ENCODE peak calls at places on chromosomes 5 and 9, in nine cellular contexts. T is CD8-positive, alpha-beta T cell; J is colonic mucosa; H is IMR-90; Q is tibial artery; W is fibroblast of lung; Z is PC-3; A is tibial nerve; I is pancreas. E is an unnamed sample. For H3K4me1, the result is how much of the 10 kb centered on the place peaks cover.

GRCh38 chr5:58056546-58056945 is 403.3 kb downstream of the PLK2 start:
- DNase-seq in T (no peak), J (no peak), H (peak), Q (no peak), W (peak), Z (peak), A (no peak), I (no peak), E (no peak)

GRCh38 chr5:173328896-173329369 is 719 bp upstream of the STC2 start:
- DNase-seq in T (no peak), J (no peak), H (peak), Q (no peak), W (peak), Z (peak), A (no peak), I (peak), E (no peak)

GRCh38 chr5:177129206-177129605 is 4.4 kb upstream of the NSD1 start:
- DNase-seq in T (no peak), J (no peak), H (no peak), Q (no peak), W (no peak), Z (peak), A (no peak), I (no peak), E (peak)

GRCh38 chr5:65721050-65721774 is 697 bp downstream of the SGTB start:
- DNase-seq in T (peak), J (peak), H (peak), Q (peak), W (peak), Z (peak), A (peak), I (peak), E (peak)

GRCh38 chr5:141172381-141173204 is at the start of gene PCDHB7:
- DNase-seq in T (peak), J (no peak), H (peak), Q (no peak), W (peak), Z (no peak), A (no peak), I (no peak), E (no peak)

GRCh38 chr5:168985454-168985853 is 315.5 kb downstream of the SLIT3 start:
- DNase-seq in T (no peak), J (no peak), H (no peak), Q (no peak), W (no peak), Z (no peak), A (no peak), I (no peak), E (no peak)

GRCh38 chr9:132513416-132513815 is 69.0 kb upstream of the BARHL1 start:
- DNase-seq in T (no peak), J (no peak), H (no peak), Q (no peak), W (no peak), Z (no peak), A (no peak), I (no peak), E (no peak)

GRCh38 chr5:16931334-16932110 is 4.6 kb downstream of the MYO10 start:
- DNase-seq in T (no peak), J (peak), H (no peak), Q (no peak), W (peak), Z (no peak), A (no peak), I (peak), E (no peak)

GRCh38 chr9:21030389-21031035 is 928 bp downstream of the HACD4 start:
- DNase-seq in T (no peak), J (no peak), H (peak), Q (no peak), W (peak), Z (peak), A (no peak), I (no peak), E (no peak)

GRCh38 chr5:173324115-173325001 is 3.9 kb downstream of the STC2 start:
- DNase-seq in T (no peak), J (peak), H (peak), Q (peak), W (peak), Z (no peak), A (peak), I (peak), E (peak)

GRCh38 chr9:37369671-37370070 is 52.8 kb upstream of the GRHPR start:
- DNase-seq in T (no peak), J (no peak), H (no peak), Q (no peak), W (no peak), Z (no peak), A (no peak), I (no peak), E (no peak)

GRCh38 chr5:33227746-33228145 is 213.0 kb upstream of the TARS1 start:
- DNase-seq in T (no peak), J (no peak), H (no peak), Q (no peak), W (no peak), Z (no peak), A (no peak), I (no peak), E (no peak)

GRCh38 chr9:110546411-110546871 is 33.1 kb downstream of the SVEP1 start:
- DNase-seq in T (no peak), J (no peak), H (peak), Q (no peak), W (no peak), Z (peak), A (no peak), I (no peak), E (no peak)

GRCh38 chr5:126464959-126465358 is 41.8 kb downstream of the GRAMD2B start:
- DNase-seq in T (no peak), J (peak), H (no peak), Q (no peak), W (no peak), Z (no peak), A (no peak), I (peak), E (no peak)

GRCh38 chr5:38138574-38138973 is 119.8 kb upstream of the EGFLAM start:
- DNase-seq in T (no peak), J (no peak), H (no peak), Q (no peak), W (no peak), Z (no peak), A (no peak), I (no peak), E (no peak)

GRCh38 chr5:127920936-127921335 is 162.6 kb upstream of the SLC12A2 start:
- DNase-seq in T (no peak), J (no peak), H (no peak), Q (no peak), W (no peak), Z (no peak), A (no peak), I (no peak), E (no peak)

GRCh38 chr5:88889165-88890069 is 6.4 kb upstream of the MEF2C start:
- DNase-seq in T (no peak), J (peak), H (peak), Q (peak), W (peak), Z (peak), A (peak), I (peak), E (peak)

GRCh38 chr5:87300744-87301143 is 33.1 kb downstream of the RASA1 start:
- DNase-seq in T (no peak), J (no peak), H (peak), Q (no peak), W (peak), Z (peak), A (no peak), I (no peak), E (no peak)

GRCh38 chr5:93620487-93621339 is 37.7 kb downstream of the NR2F1 start:
- DNase-seq in T (peak), J (peak), H (peak), Q (peak), W (peak), Z (peak), A (no peak), I (peak), E (peak)

GRCh38 chr5:82205005-82205404 is 73.1 kb downstream of the RPS23 start:
- DNase-seq in T (no peak), J (no peak), H (no peak), Q (no peak), W (no peak), Z (peak), A (no peak), I (no peak), E (no peak)

GRCh38 chr9:83056180-83056579 is 6.8 kb downstream of the RASEF start:
- DNase-seq in T (no peak), J (no peak), H (no peak), Q (no peak), W (no peak), Z (peak), A (no peak), I (no peak), E (no peak)

GRCh38 chr9:72327631-72328030 is 37.4 kb downstream of the ZFAND5 start:
- DNase-seq in T (no peak), J (no peak), H (no peak), Q (no peak), W (no peak), Z (no peak), A (no peak), I (no peak), E (no peak)

GRCh38 chr5:175853573-175854230 is 17.7 kb upstream of the CPLX2 start:
- DNase-seq in T (no peak), J (no peak), H (no peak), Q (peak), W (no peak), Z (no peak), A (peak), I (no peak), E (no peak)

GRCh38 chr9:134343637-134344036 is 17.4 kb downstream of the RXRA start:
- DNase-seq in T (no peak), J (no peak), H (no peak), Q (peak), W (no peak), Z (no peak), A (no peak), I (no peak), E (peak)

GRCh38 chr9:97982191-97982718 is 886 bp upstream of the ANP32B start:
- DNase-seq in T (no peak), J (no peak), H (no peak), Q (no peak), W (peak), Z (no peak), A (no peak), I (peak), E (no peak)

GRCh38 chr5:53019320-53019719 is 30.2 kb downstream of the ITGA2 start:
- DNase-seq in T (no peak), J (no peak), H (peak), Q (no peak), W (peak), Z (peak), A (no peak), I (no peak), E (no peak)

GRCh38 chr5:56596154-56596553 is 219.2 kb upstream of the MAP3K1 start:
- DNase-seq in T (no peak), J (no peak), H (no peak), Q (no peak), W (no peak), Z (no peak), A (no peak), I (no peak), E (no peak)

GRCh38 chr5:124981901-124982300 is 235.5 kb upstream of the ZNF608 start:
- DNase-seq in T (no peak), J (no peak), H (no peak), Q (no peak), W (no peak), Z (no peak), A (no peak), I (no peak), E (no peak)

GRCh38 chr5:151739395-151739794 is 19.0 kb downstream of the ATOX1 start:
- DNase-seq in T (no peak), J (no peak), H (no peak), Q (no peak), W (no peak), Z (no peak), A (no peak), I (no peak), E (no peak)
- H3K4me1 ChIP-seq in T (under half), J (under half), H (under half), Q (under half), W (under half), Z (under half), A (under half), I (under half), E (under half)

DNA sequence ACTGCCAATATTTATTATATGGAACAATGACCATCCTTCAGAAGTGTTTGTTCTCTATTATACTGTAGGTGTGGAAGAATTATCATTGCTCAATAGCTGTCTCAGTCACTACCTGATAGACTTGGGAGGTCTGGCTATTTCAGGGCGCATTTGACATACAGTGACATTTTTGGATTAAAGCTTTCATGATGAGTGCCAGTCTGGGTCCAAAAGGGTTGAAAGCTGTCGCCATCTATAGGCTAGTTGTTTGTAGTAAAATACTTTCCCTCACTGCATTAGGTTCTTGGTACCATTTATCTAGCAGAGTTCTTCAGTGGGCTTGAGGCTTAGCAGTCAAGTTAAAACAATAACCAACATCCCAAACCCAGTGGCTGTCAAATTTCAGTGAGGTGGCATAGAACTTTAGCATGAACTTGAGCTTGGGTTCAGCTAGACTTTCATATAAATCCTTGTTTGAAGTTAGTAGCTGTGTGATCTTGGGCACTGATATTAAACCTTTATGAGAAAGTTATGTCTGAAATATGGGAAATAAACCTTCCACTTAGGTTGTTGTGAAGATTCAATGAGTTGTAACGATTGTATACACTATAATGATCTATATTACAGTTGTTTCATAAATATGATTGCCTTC is 110.5 kb upstream of the CDKN2B start:
- DNase-seq in T (no peak), J (no peak), H (peak), Q (no peak), W (peak), Z (peak), A (no peak), I (no peak), E (no peak)
- TF ChIP-seq CTCF in T (peak), J (peak), H (peak), Q (peak), W (peak), Z (peak), A (peak), I (no peak), E (no peak)

DNA sequence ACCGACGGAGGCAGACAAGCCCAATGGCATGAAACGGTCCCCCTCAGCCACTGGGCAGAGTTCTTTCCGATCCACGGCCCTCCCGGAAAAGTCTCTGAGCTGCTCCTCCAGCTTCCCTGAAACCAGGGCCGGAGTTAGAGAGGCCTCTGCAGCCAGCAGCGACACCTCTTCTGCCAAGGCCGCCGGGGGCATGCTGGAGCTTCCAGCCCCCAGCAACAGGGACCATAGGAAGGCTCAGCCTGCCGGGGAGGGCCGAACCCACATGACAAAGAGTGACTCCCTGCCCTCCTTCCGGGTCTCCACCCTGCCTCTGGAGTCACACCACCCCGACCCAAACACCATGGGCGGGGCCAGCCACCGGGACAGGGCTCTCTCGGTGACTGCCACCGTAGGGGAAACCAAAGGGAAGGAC is 30.1 kb downstream of the CD180 start:
- DNase-seq in T (peak), J (peak), H (no peak), Q (peak), W (no peak), Z (peak), A (no peak), I (no peak), E (peak)
- H3K27ac ChIP-seq in T (peak), J (peak), H (no peak), Q (peak), W (peak), Z (peak), A (no peak), I (peak), E (peak)

GRCh38 chr9:127953768-127954505 is 16.3 kb upstream of the DPM2 start:
- DNase-seq in T (no peak), J (no peak), H (no peak), Q (no peak), W (no peak), Z (no peak), A (no peak), I (no peak), E (no peak)
- H3K4me1 ChIP-seq in T (half or more), J (under half), H (under half), Q (under half), W (under half), Z (under half), A (under half), I (under half), E (under half)

GRCh38 chr9:120612218-120612617 is 32.3 kb upstream of the CDK5RAP2 start:
- DNase-seq in T (no peak), J (no peak), H (peak), Q (no peak), W (no peak), Z (peak), A (no peak), I (no peak), E (no peak)

GRCh38 chr9:120611690-120612068 is 31.7 kb upstream of the CDK5RAP2 start:
- DNase-seq in T (no peak), J (no peak), H (no peak), Q (no peak), W (no peak), Z (no peak), A (no peak), I (no peak), E (no peak)

GRCh38 chr9:120608421-120608820 is 28.5 kb upstream of the CDK5RAP2 start:
- DNase-seq in T (no peak), J (no peak), H (peak), Q (no peak), W (no peak), Z (peak), A (no peak), I (no peak), E (no peak)

GRCh38 chr9:120609636-120610035 is 29.7 kb upstream of the CDK5RAP2 start:
- DNase-seq in T (no peak), J (no peak), H (peak), Q (no peak), W (no peak), Z (no peak), A (no peak), I (no peak), E (no peak)

GRCh38 chr9:120610975-120611689 is 31.2 kb upstream of the CDK5RAP2 start:
- DNase-seq in T (no peak), J (no peak), H (no peak), Q (no peak), W (no peak), Z (peak), A (no peak), I (no peak), E (no peak)
- TF ChIP-seq CTCF in T (no peak), J (no peak), H (peak), Q (no peak), W (peak), Z (peak), A (no peak), I (no peak), E (no peak)

GRCh38 chr9:137266589-137267453 is 10.7 kb upstream of the TOR4A start:
- DNase-seq in T (no peak), J (no peak), H (no peak), Q (no peak), W (no peak), Z (no peak), A (no peak), I (no peak), E (no peak)

GRCh38 chr9:137264067-137264466 is 8.9 kb downstream of the NELFB start:
- DNase-seq in T (no peak), J (no peak), H (no peak), Q (no peak), W (no peak), Z (no peak), A (no peak), I (no peak), E (no peak)

GRCh38 chr9:137267933-137268355 is 9.6 kb upstream of the TOR4A start:
- DNase-seq in T (no peak), J (no peak), H (peak), Q (no peak), W (no peak), Z (no peak), A (no peak), I (no peak), E (no peak)

GRCh38 chr9:137265496-137266161 is 10.5 kb downstream of the NELFB start:
- DNase-seq in T (no peak), J (no peak), H (no peak), Q (no peak), W (no peak), Z (no peak), A (no peak), I (no peak), E (no peak)

GRCh38 chr9:137266162-137266527 is 11.0 kb downstream of the NELFB start:
- DNase-seq in T (no peak), J (no peak), H (no peak), Q (no peak), W (no peak), Z (no peak), A (no peak), I (peak), E (no peak)
- H3K27ac ChIP-seq in T (no peak), J (no peak), H (no peak), Q (no peak), W (no peak), Z (no peak), A (no peak), I (no peak), E (no peak)

GRCh38 chr5:116509483-116510244 is 65.0 kb downstream of the SEMA6A start:
- DNase-seq in T (no peak), J (no peak), H (no peak), Q (no peak), W (no peak), Z (no peak), A (no peak), I (no peak), E (no peak)
- H3K4me1 ChIP-seq in T (under half), J (under half), H (under half), Q (under half), W (under half), Z (under half), A (under half), I (under half), E (under half)

GRCh38 chr9:70232476-70232875 is 26.3 kb upstream of the SMC5 start:
- DNase-seq in T (no peak), J (no peak), H (no peak), Q (no peak), W (no peak), Z (no peak), A (no peak), I (no peak), E (no peak)

GRCh38 chr9:70228098-70228497 is 30.7 kb upstream of the SMC5 start:
- DNase-seq in T (no peak), J (no peak), H (no peak), Q (no peak), W (no peak), Z (no peak), A (no peak), I (no peak), E (no peak)

GRCh38 chr9:70229579-70229978 is 29.2 kb upstream of the SMC5 start:
- DNase-seq in T (no peak), J (no peak), H (peak), Q (no peak), W (peak), Z (peak), A (no peak), I (no peak), E (no peak)

GRCh38 chr9:70229026-70229425 is 29.8 kb upstream of the SMC5 start:
- DNase-seq in T (no peak), J (no peak), H (no peak), Q (no peak), W (peak), Z (no peak), A (peak), I (no peak), E (no peak)
- TF ChIP-seq CTCF in T (no peak), J (no peak), H (no peak), Q (no peak), W (no peak), Z (no peak), A (no peak), I (no peak), E (no peak)

GRCh38 chr5:103938151-103938671 is 375.6 kb upstream of the NUDT12 start:
- DNase-seq in T (no peak), J (no peak), H (no peak), Q (no peak), W (peak), Z (no peak), A (no peak), I (no peak), E (no peak)
- H3K27ac ChIP-seq in T (no peak), J (no peak), H (no peak), Q (no peak), W (no peak), Z (no peak), A (no peak), I (no peak), E (no peak)

DNA sequence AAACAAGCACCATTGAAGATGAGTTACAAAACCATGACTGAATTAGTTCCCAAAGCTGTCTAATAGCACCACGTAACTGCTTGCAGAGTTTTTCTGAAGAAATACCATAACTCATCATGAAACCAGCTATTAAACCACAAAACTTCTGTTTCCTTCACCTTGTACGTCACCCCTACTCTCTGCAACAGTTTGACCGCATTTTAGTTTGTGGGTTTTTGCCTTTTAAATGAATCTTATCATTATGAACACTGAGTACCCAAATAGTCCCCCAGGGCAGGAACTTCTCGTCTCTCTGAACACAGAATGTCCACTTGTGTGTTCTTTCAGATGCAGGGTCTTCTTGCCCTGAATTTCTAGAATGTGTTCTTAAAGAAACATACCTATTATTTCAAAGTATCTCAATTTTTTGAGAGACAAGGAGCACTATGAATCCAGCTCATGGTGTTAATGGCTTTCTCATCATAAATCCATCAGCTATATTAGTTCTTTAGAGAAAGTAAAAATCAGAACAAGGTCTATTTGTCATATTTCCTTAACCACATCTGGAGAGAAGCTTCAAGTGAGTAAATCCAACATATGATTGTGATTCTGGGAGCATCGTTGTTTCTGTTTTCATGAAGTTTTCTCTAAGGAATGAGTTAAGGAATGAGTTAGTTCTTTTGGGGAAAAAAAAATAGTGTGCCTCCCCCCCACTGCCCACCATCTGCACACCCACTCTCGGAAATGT is 210.5 kb downstream of the AUH start:
- DNase-seq in T (no peak), J (no peak), H (peak), Q (no peak), W (peak), Z (no peak), A (peak), I (no peak), E (no peak)
- H3K4me1 ChIP-seq in T (under half), J (under half), H (under half), Q (under half), W (under half), Z (under half), A (under half), I (under half), E (under half)